ENCODE peak calls at places on chromosomes 11 and 22, in nine cellular contexts. A is testis, Y is stomach, W is T-helper 9 cell, P is mammary epithelial cell, Z is OCI-M1, M is left ventricle myocardium superior, Q is sciatic nerve, O is brain microvascular endothelial cell. R is an unnamed sample.

GRCh38 chr22:41940853-41941765 is 5.8 kb downstream of the CENPM start:
- DNase-seq in M (peak), A (peak), Q (peak), P (peak), O (peak), Z (peak), W (peak), Y (peak), R (peak)

GRCh38 chr11:79160786-79161403 is 279.9 kb downstream of the TENM4 start:
- DNase-seq in M (no peak), Z (peak), Q (no peak), Y (no peak), O (no peak), A (peak), P (peak), W (no peak), R (peak)

GRCh38 chr11:44884056-44884455 is 66.6 kb downstream of the TP53I11 start:
- DNase-seq in Q (no peak), Z (no peak), M (no peak), O (no peak), A (no peak), Y (no peak), W (no peak), P (no peak), R (no peak)

GRCh38 chr22:20228055-20228938 is 39.8 kb downstream of the RTN4R start:
- DNase-seq in Z (no peak), A (no peak), M (no peak), W (no peak), Q (no peak), P (no peak), O (no peak), Y (no peak), R (no peak)

GRCh38 chr11:64891215-64891848 is 12.9 kb upstream of the EHD1 start:
- DNase-seq in W (no peak), Z (no peak), Q (no peak), M (no peak), O (no peak), P (no peak), A (no peak), Y (peak), R (no peak)

GRCh38 chr22:29032014-29032475 is 29.6 kb downstream of the C22orf31 start:
- DNase-seq in Z (no peak), W (no peak), A (no peak), Q (no peak), M (no peak), Y (no peak), P (no peak), O (no peak), R (no peak)

GRCh38 chr11:16184588-16184987 is 171.8 kb downstream of the SOX6 start:
- DNase-seq in O (peak), W (no peak), M (no peak), A (no peak), Y (no peak), Z (no peak), Q (no peak), P (peak), R (no peak)

GRCh38 chr11:17403977-17404759 is 15.7 kb upstream of the KCNJ11 start:
- DNase-seq in O (no peak), W (no peak), Y (no peak), P (peak), Q (no peak), M (no peak), A (no peak), Z (peak), R (no peak)

GRCh38 chr11:125167292-125167953 is 2.9 kb downstream of the PKNOX2 start:
- DNase-seq in M (peak), A (peak), Z (no peak), W (no peak), O (peak), Y (no peak), P (no peak), Q (peak), R (no peak)

R was measured in prostate gland.